ENCODE peak calls at places on chromosomes 6 and 20, in four cellular contexts. One of them, this sample, is unnamed.

GRCh38 chr20:24690408-24690807 is 221.0 kb downstream of the SYNDIG1 start:
- DNase-seq in WTC11: no peak
- DNase-seq in K562: no peak
- DNase-seq in HepG2: no peak
- DNase-seq in this sample: no peak

GRCh38 chr6:21121737-21122136 is 471.8 kb upstream of the SOX4 start:
- DNase-seq in HepG2: no peak
- DNase-seq in WTC11: no peak
- DNase-seq in K562: no peak
- DNase-seq in this sample: no peak

GRCh38 chr6:133623621-133624020 is 265.3 kb upstream of the TCF21 start:
- DNase-seq in WTC11: no peak
- DNase-seq in HepG2: no peak
- DNase-seq in K562: no peak
- DNase-seq in this sample: no peak

GRCh38 chr6:149935246-149935645 is 6.6 kb upstream of the ULBP2 start:
- DNase-seq in K562: no peak
- DNase-seq in HepG2: no peak
- DNase-seq in WTC11: no peak
- DNase-seq in this sample: no peak

GRCh38 chr20:16124911-16125776 is 448.1 kb downstream of the KIF16B start:
- DNase-seq in WTC11: no peak
- DNase-seq in K562: no peak
- DNase-seq in HepG2: peak; percentile 92
- DNase-seq in this sample: no peak

GRCh38 chr6:139402935-139403386 is 28.5 kb upstream of the CITED2 start:
- DNase-seq in K562: no peak
- DNase-seq in WTC11: no peak
- DNase-seq in HepG2: no peak
- DNase-seq in this sample: no peak

GRCh38 chr6:72813807-72814596 is 192.1 kb downstream of the KCNQ5 start:
- DNase-seq in HepG2: no peak
- DNase-seq in K562: no peak
- DNase-seq in WTC11: no peak
- DNase-seq in this sample: no peak

GRCh38 chr6:47206626-47207025 is 103.1 kb downstream of the TNFRSF21 start:
- DNase-seq in HepG2: no peak
- DNase-seq in K562: no peak
- DNase-seq in WTC11: no peak
- DNase-seq in this sample: no peak

GRCh38 chr6:47524136-47524840 is 46.7 kb downstream of the CD2AP start:
- DNase-seq in HepG2: no peak
- DNase-seq in WTC11: no peak
- DNase-seq in K562: no peak
- DNase-seq in this sample: no peak

GRCh38 chr6:17904491-17905120 is 82.8 kb downstream of the KIF13A start:
- DNase-seq in WTC11: no peak
- DNase-seq in K562: no peak
- DNase-seq in HepG2: no peak
- DNase-seq in this sample: no peak

GRCh38 chr6:33192671-33193602 is 670 bp upstream of the COL11A2 start:
- DNase-seq in K562: no peak
- DNase-seq in WTC11: peak; percentile 41
- DNase-seq in HepG2: no peak
- DNase-seq in this sample: peak; percentile 75

GRCh38 chr20:19108181-19108580 is 104.3 kb upstream of the SLC24A3 start:
- DNase-seq in WTC11: no peak
- DNase-seq in HepG2: no peak
- DNase-seq in K562: no peak
- DNase-seq in this sample: no peak

GRCh38 chr20:59583428-59584277 is 20.7 kb upstream of the PHACTR3 start:
- DNase-seq in HepG2: no peak
- DNase-seq in WTC11: no peak
- DNase-seq in K562: no peak
- DNase-seq in this sample: no peak

GRCh38 chr6:10373642-10374359 is 41.1 kb downstream of the TFAP2A start:
- DNase-seq in K562: no peak
- DNase-seq in WTC11: no peak
- DNase-seq in HepG2: peak; percentile 12
- DNase-seq in this sample: no peak

GRCh38 chr6:25423358-25423757 is 144.2 kb downstream of the CARMIL1 start:
- DNase-seq in WTC11: no peak
- DNase-seq in K562: no peak
- DNase-seq in HepG2: no peak
- DNase-seq in this sample: no peak

GRCh38 chr6:139708342-139709199 is 334.1 kb upstream of the CITED2 start:
- DNase-seq in HepG2: peak; percentile 67
- DNase-seq in K562: no peak
- DNase-seq in WTC11: no peak
- DNase-seq in this sample: no peak

GRCh38 chr6:14867807-14868206 is 378.1 kb upstream of the JARID2 start:
- DNase-seq in HepG2: no peak
- DNase-seq in K562: no peak
- DNase-seq in WTC11: no peak
- DNase-seq in this sample: no peak

GRCh38 chr6:87049779-87050178 is 45.1 kb downstream of the CGA start:
- DNase-seq in HepG2: no peak
- DNase-seq in K562: no peak
- DNase-seq in WTC11: no peak
- DNase-seq in this sample: no peak

GRCh38 chr6:154509421-154510143 is 903 bp downstream of the CNKSR3 start:
- DNase-seq in WTC11: peak; percentile 59
- DNase-seq in HepG2: peak; percentile 44
- DNase-seq in K562: peak; percentile 63
- DNase-seq in this sample: peak; percentile 71

GRCh38 chr20:21232546-21233280 is 70.4 kb upstream of the XRN2 start:
- DNase-seq in WTC11: no peak
- DNase-seq in K562: no peak
- DNase-seq in HepG2: no peak
- DNase-seq in this sample: no peak

GRCh38 chr6:77339926-77340325 is 123.4 kb downstream of the HTR1B start:
- DNase-seq in WTC11: no peak
- DNase-seq in K562: no peak
- DNase-seq in HepG2: no peak
- DNase-seq in this sample: no peak

GRCh38 chr20:3749689-3750639 is 17.5 kb downstream of the HSPA12B start:
- DNase-seq in WTC11: peak; percentile 82
- DNase-seq in HepG2: peak; percentile 56
- DNase-seq in K562: peak; percentile 73
- DNase-seq in this sample: peak; percentile 98

GRCh38 chr20:10541668-10542411 is 106.7 kb downstream of the SLX4IP start:
- DNase-seq in K562: no peak
- DNase-seq in WTC11: no peak
- DNase-seq in HepG2: peak; percentile 69
- DNase-seq in this sample: no peak

GRCh38 chr20:40767530-40767924 is 78.5 kb upstream of the MAFB start:
- DNase-seq in HepG2: no peak
- DNase-seq in K562: no peak
- DNase-seq in WTC11: no peak
- DNase-seq in this sample: no peak

GRCh38 chr6:10223841-10224240 is 191.0 kb downstream of the TFAP2A start:
- DNase-seq in K562: no peak
- DNase-seq in WTC11: no peak
- DNase-seq in HepG2: no peak
- DNase-seq in this sample: no peak

GRCh38 chr20:8127553-8128255 is 4.4 kb upstream of the PLCB1 start:
- DNase-seq in WTC11: no peak
- DNase-seq in HepG2: no peak
- DNase-seq in K562: no peak
- DNase-seq in this sample: no peak

GRCh38 chr20:61516398-61517208 is 264.5 kb downstream of the CDH4 start:
- DNase-seq in HepG2: no peak
- DNase-seq in K562: no peak
- DNase-seq in WTC11: no peak
- DNase-seq in this sample: no peak

GRCh38 chr20:56781108-56781739 is 152.1 kb downstream of the TFAP2C start:
- DNase-seq in K562: no peak
- DNase-seq in HepG2: no peak
- DNase-seq in WTC11: no peak
- DNase-seq in this sample: no peak

GRCh38 chr6:139597781-139598368 is 223.4 kb upstream of the CITED2 start:
- DNase-seq in HepG2: peak; percentile 87
- DNase-seq in K562: no peak
- DNase-seq in WTC11: no peak
- DNase-seq in this sample: no peak

GRCh38 chr6:87832025-87832825 is 130.2 kb upstream of the AKIRIN2 start:
- DNase-seq in HepG2: no peak
- DNase-seq in WTC11: no peak
- DNase-seq in K562: no peak
- DNase-seq in this sample: peak; percentile 28

GRCh38 chr20:36872857-36873256 is 3.1 kb upstream of the TLDC2 start:
- DNase-seq in K562: no peak
- DNase-seq in HepG2: no peak
- DNase-seq in WTC11: no peak
- DNase-seq in this sample: peak; percentile 84

GRCh38 chr20:41167481-41168253 is 30.3 kb downstream of the PLCG1 start:
- DNase-seq in K562: no peak
- DNase-seq in HepG2: no peak
- DNase-seq in WTC11: no peak
- DNase-seq in this sample: no peak

GRCh38 chr6:35449287-35449881 is 2.8 kb upstream of the FANCE start:
- DNase-seq in HepG2: peak; percentile 80
- DNase-seq in WTC11: no peak
- DNase-seq in K562: peak; percentile 77
- DNase-seq in this sample: peak; percentile 85

GRCh38 chr20:49937023-49937929 is 1.1 kb downstream of the RNF114 start:
- DNase-seq in WTC11: no peak
- DNase-seq in K562: no peak
- DNase-seq in HepG2: no peak
- DNase-seq in this sample: peak; percentile 48
- TF ChIP-seq FOXJ3 in WTC11: no peak
- TF ChIP-seq FOXJ3 in K562: no peak
- TF ChIP-seq FOXJ3 in HepG2: no peak
- TF ChIP-seq FOXJ3 in this sample: no peak

DNA sequence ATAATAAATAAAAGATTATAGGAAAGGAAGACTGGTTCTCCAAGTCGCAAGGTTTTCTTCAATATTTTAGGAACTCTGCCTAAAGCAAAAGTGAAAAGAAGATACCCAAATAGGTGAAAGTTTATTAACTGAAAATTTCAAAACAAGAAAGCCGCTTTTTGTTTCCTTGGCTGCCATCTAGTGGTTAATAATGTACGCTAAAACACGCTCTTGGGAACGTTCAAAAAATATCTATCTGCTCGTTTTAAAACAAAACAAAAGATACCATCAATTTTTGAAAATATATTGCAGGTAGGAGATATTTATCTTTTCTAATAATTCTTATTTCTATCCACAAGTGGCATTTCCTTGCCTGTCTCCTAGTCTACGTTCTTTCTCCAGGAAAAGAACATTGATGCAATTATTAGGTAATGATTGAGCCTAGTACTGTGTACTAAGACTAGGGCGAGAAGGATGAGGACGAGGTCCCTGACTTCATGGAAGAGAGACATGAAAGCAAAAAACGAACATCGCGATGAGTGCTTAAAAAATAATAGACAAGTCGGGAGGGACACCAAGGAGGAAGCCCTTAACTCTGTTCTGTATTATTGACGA is 97.2 kb downstream of the SPTLC3 start:
- DNase-seq in WTC11: no peak
- DNase-seq in HepG2: peak; percentile 62
- DNase-seq in K562: peak; percentile 8
- DNase-seq in this sample: peak; percentile 7
- TF ChIP-seq FOXJ3 in WTC11: no peak
- TF ChIP-seq FOXJ3 in HepG2: no peak
- TF ChIP-seq FOXJ3 in K562: no peak
- TF ChIP-seq FOXJ3 in this sample: no peak

GRCh38 chr20:50758992-50759391 is 27.6 kb downstream of the PARD6B start:
- DNase-seq in WTC11: no peak
- DNase-seq in HepG2: no peak
- DNase-seq in K562: no peak
- DNase-seq in this sample: no peak

GRCh38 chr20:50762045-50762422 is 30.7 kb downstream of the PARD6B start:
- DNase-seq in WTC11: no peak
- DNase-seq in K562: no peak
- DNase-seq in HepG2: no peak
- DNase-seq in this sample: no peak

GRCh38 chr20:50759678-50760077 is 28.3 kb downstream of the PARD6B start:
- DNase-seq in WTC11: no peak
- DNase-seq in K562: no peak
- DNase-seq in HepG2: no peak
- DNase-seq in this sample: no peak

GRCh38 chr20:50765674-50766073 is 29.2 kb upstream of the BCAS4 start:
- DNase-seq in HepG2: no peak
- DNase-seq in K562: no peak
- DNase-seq in WTC11: no peak
- DNase-seq in this sample: no peak

GRCh38 chr20:50762435-50763201 is 31.2 kb downstream of the PARD6B start:
- DNase-seq in K562: no peak
- DNase-seq in HepG2: peak; percentile 34
- DNase-seq in WTC11: no peak
- DNase-seq in this sample: peak; percentile 58
- TF ChIP-seq FOXJ3 in K562: no peak
- TF ChIP-seq FOXJ3 in HepG2: no peak
- TF ChIP-seq FOXJ3 in WTC11: no peak
- TF ChIP-seq FOXJ3 in this sample: no peak

DNA sequence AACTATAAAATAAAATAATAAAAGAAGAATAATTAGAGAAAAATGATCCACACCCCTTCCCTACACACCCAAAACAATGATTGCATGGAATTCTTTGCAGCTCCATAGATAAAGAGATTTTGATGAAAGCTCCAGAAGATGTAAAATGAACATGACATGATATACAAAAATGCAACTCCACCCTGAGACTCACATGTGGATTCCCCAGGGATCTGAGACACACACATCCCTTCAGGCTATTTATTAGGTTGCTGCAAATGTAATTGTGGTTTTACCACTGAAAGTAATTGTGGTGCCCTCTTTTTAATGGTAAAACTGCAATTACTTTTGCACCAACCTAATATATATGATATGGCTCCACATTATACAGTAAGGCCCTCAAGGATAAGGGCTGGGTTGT is 40.4 kb upstream of the TBC1D7 start:
- DNase-seq in K562: no peak
- DNase-seq in HepG2: no peak
- DNase-seq in WTC11: no peak
- DNase-seq in this sample: no peak
- TF ChIP-seq FOXJ3 in K562: no peak
- TF ChIP-seq FOXJ3 in HepG2: no peak
- TF ChIP-seq FOXJ3 in WTC11: no peak
- TF ChIP-seq FOXJ3 in this sample: no peak

GRCh38 chr6:156334961-156335360 is 442.2 kb upstream of the ARID1B start:
- DNase-seq in WTC11: no peak
- DNase-seq in K562: no peak
- DNase-seq in HepG2: no peak
- DNase-seq in this sample: no peak

DNA sequence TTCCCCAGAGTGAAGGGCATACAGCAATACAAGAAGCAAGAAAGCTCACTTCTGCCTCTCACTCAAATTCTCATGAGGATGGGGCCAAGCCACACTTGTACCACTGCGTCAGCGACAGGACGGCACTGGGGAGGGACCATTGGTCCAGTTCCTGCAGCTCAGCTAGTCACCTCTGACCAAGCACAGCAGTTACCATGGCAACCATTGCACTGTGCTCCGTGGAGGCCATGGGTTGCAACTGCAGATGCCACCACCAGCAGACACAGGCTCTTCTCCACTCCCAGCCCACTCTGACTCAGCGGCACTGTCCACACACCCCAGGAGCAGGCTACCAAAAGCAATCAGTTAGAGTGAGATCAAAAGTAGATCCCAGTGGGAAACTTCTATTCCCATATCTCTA is 441.1 kb upstream of the ARID1B start:
- DNase-seq in K562: no peak
- DNase-seq in HepG2: peak; percentile 51
- DNase-seq in WTC11: no peak
- DNase-seq in this sample: peak; percentile 52
- TF ChIP-seq FOXJ3 in K562: no peak
- TF ChIP-seq FOXJ3 in HepG2: no peak
- TF ChIP-seq FOXJ3 in WTC11: no peak
- TF ChIP-seq FOXJ3 in this sample: no peak

This sample was measured in SK-N-SH.